ENCODE peak calls at places on chromosomes 7 and 10, in five cellular contexts. A, F, B, J and U are unnamed samples.

GRCh38 chr7:139798221-139798620 is 20.4 kb upstream of the HIPK2 start:
- DNase-seq in A (no peak), F (no peak), B (no peak), J (no peak), U (no peak)

GRCh38 chr7:17530249-17530648 is 231.8 kb downstream of the AHR start:
- DNase-seq in A (peak; percentile 73), F (no peak), B (no peak), J (peak; percentile 40), U (peak; percentile 57)

GRCh38 chr10:14654821-14655382 is 119.8 kb downstream of the FAM107B start:
- DNase-seq in A (peak; percentile 24), F (no peak), B (no peak), J (peak; percentile 32), U (no peak)

GRCh38 chr10:78605800-78606350 is 462.9 kb upstream of the ZMIZ1 start:
- DNase-seq in A (peak; percentile 47), F (no peak), B (no peak), J (no peak), U (no peak)

GRCh38 chr7:142853739-142854504 is 954 bp upstream of the EPHB6 start:
- DNase-seq in A (peak; percentile 53), F (peak; percentile 71), B (peak; percentile 77), J (peak; percentile 83), U (peak; percentile 60)

GRCh38 chr7:42489299-42489698 is 252.3 kb upstream of the GLI3 start:
- DNase-seq in A (no peak), F (no peak), B (no peak), J (no peak), U (no peak)

GRCh38 chr10:14820010-14820774 is 17.6 kb downstream of the CDNF start:
- DNase-seq in A (peak; percentile 93), F (no peak), B (peak; percentile 96), J (peak; percentile 44), U (peak; percentile 70)

GRCh38 chr10:34955391-34955790 is 134.8 kb downstream of the CUL2 start:
- DNase-seq in A (peak; percentile 24), F (no peak), B (no peak), J (no peak), U (peak; percentile 17)

GRCh38 chr7:151851160-151851751 is 25.7 kb downstream of the PRKAG2 start:
- DNase-seq in A (no peak), F (no peak), B (no peak), J (no peak), U (no peak)

GRCh38 chr10:118955531-118956252 is 73.8 kb upstream of the NANOS1 start:
- DNase-seq in A (no peak), F (no peak), B (no peak), J (no peak), U (no peak)

GRCh38 chr10:87734987-87735827 is 75.5 kb downstream of the PAPSS2 start:
- DNase-seq in A (peak; percentile 65), F (peak; percentile 3), B (peak; percentile 49), J (peak; percentile 94), U (peak; percentile 60)